ENCODE peak calls at places on chromosomes 7 and 10, in four cellular contexts. N is type B pancreatic cell, E is right cardiac atrium, V is RWPE1. T is an unnamed sample.

GRCh38 chr10:103124420-103125096 is 68.5 kb downstream of the NT5C2 start:
- DNase-seq in N (no peak), E (no peak), V (no peak), T (no peak)

GRCh38 chr10:133527779-133528271 is 662 bp downstream of the CYP2E1 start:
- DNase-seq in N (no peak), E (no peak), V (no peak), T (no peak)

GRCh38 chr7:45124351-45124750 is 12.9 kb upstream of the TBRG4 start:
- DNase-seq in N (no peak), E (no peak), V (no peak), T (no peak)

GRCh38 chr10:133438711-133439273 is 14.4 kb upstream of the SPRN start:
- DNase-seq in N (peak; percentile 44), E (no peak), V (peak; percentile 40), T (no peak)

GRCh38 chr7:50304911-50305621 is 550 bp downstream of the IKZF1 start:
- DNase-seq in N (no peak), E (no peak), V (no peak), T (no peak)

GRCh38 chr7:42479452-42480303 is 242.7 kb upstream of the GLI3 start:
- DNase-seq in N (no peak), E (no peak), V (no peak), T (no peak)

GRCh38 chr7:112580717-112581435 is 100.1 kb downstream of the LSMEM1 start:
- DNase-seq in N (no peak), E (no peak), V (no peak), T (no peak)

GRCh38 chr7:99224263-99224947 is 16.5 kb upstream of the KPNA7 start:
- DNase-seq in N (no peak), E (no peak), V (peak; percentile 94), T (no peak)

GRCh38 chr7:1159933-1160664 is at the start of gene ZFAND2A:
- DNase-seq in N (peak; percentile 100), E (peak; percentile 99), V (peak; percentile 98), T (peak; percentile 98)

GRCh38 chr10:18773180-18773579 is 113.9 kb downstream of the ARL5B start:
- DNase-seq in N (no peak), E (no peak), V (no peak), T (no peak)

GRCh38 chr10:95517536-95518454 is 43.4 kb downstream of the SORBS1 start:
- DNase-seq in N (no peak), E (no peak), V (peak; percentile 16), T (no peak)

GRCh38 chr7:113392841-113393540 is 274.6 kb upstream of the SMIM30 start:
- DNase-seq in N (no peak), E (no peak), V (no peak), T (no peak)

GRCh38 chr7:149261321-149261828 is 621 bp upstream of the ZNF783 start:
- DNase-seq in N (no peak), E (no peak), V (peak; percentile 43), T (no peak)

GRCh38 chr10:103888113-103888841 is 29.7 kb downstream of the STN1 start:
- DNase-seq in N (no peak), E (peak; percentile 78), V (peak; percentile 91), T (peak; percentile 86)